ENCODE peak calls at places on chromosomes 5 and 9, in five cellular contexts. One of them, this sample, is unnamed.

GRCh38 chr5:145660897-145661650 is 174.1 kb downstream of the PRELID2 start:
- DNase-seq in mesothelial cell of epicardium: no peak
- DNase-seq in esophagus squamous epithelium: no peak
- DNase-seq in type B pancreatic cell: no peak
- DNase-seq in IMR-90: peak; percentile 60
- DNase-seq in this sample: no peak

GRCh38 chr5:148486456-148486855 is 102.7 kb downstream of the FBXO38 start:
- DNase-seq in mesothelial cell of epicardium: no peak
- DNase-seq in esophagus squamous epithelium: no peak
- DNase-seq in type B pancreatic cell: no peak
- DNase-seq in IMR-90: no peak
- DNase-seq in this sample: no peak

GRCh38 chr9:137435980-137436760 is 5.0 kb downstream of the ENTPD8 start:
- DNase-seq in mesothelial cell of epicardium: peak; percentile 17
- DNase-seq in esophagus squamous epithelium: no peak
- DNase-seq in type B pancreatic cell: no peak
- DNase-seq in IMR-90: peak; percentile 76
- DNase-seq in this sample: peak; percentile 81

GRCh38 chr9:71920456-71921189 is 9.2 kb downstream of the C9orf85 start:
- DNase-seq in mesothelial cell of epicardium: no peak
- DNase-seq in esophagus squamous epithelium: no peak
- DNase-seq in type B pancreatic cell: no peak
- DNase-seq in IMR-90: no peak
- DNase-seq in this sample: no peak

GRCh38 chr5:155850411-155850810 is 476.6 kb upstream of the SGCD start:
- DNase-seq in mesothelial cell of epicardium: no peak
- DNase-seq in esophagus squamous epithelium: no peak
- DNase-seq in type B pancreatic cell: no peak
- DNase-seq in IMR-90: no peak
- DNase-seq in this sample: no peak

GRCh38 chr5:172832383-172833315 is 1.4 kb upstream of the ERGIC1 start:
- DNase-seq in mesothelial cell of epicardium: no peak
- DNase-seq in esophagus squamous epithelium: no peak
- DNase-seq in type B pancreatic cell: no peak
- DNase-seq in IMR-90: no peak
- DNase-seq in this sample: no peak

GRCh38 chr5:176837707-176838115 is 27.4 kb downstream of the UNC5A start:
- DNase-seq in mesothelial cell of epicardium: peak; percentile 94
- DNase-seq in esophagus squamous epithelium: no peak
- DNase-seq in type B pancreatic cell: peak; percentile 92
- DNase-seq in IMR-90: peak; percentile 83
- DNase-seq in this sample: peak; percentile 92

GRCh38 chr5:143208781-143209510 is 194.5 kb downstream of the NR3C1 start:
- DNase-seq in mesothelial cell of epicardium: no peak
- DNase-seq in esophagus squamous epithelium: no peak
- DNase-seq in type B pancreatic cell: no peak
- DNase-seq in IMR-90: peak; percentile 47
- DNase-seq in this sample: no peak

GRCh38 chr9:114275246-114275994 is 47.5 kb upstream of the ORM1 start:
- DNase-seq in mesothelial cell of epicardium: peak; percentile 14
- DNase-seq in esophagus squamous epithelium: no peak
- DNase-seq in type B pancreatic cell: peak; percentile 64
- DNase-seq in IMR-90: peak; percentile 43
- DNase-seq in this sample: no peak

GRCh38 chr5:112034614-112035013 is 277.6 kb upstream of the NREP start:
- DNase-seq in mesothelial cell of epicardium: no peak
- DNase-seq in esophagus squamous epithelium: no peak
- DNase-seq in type B pancreatic cell: no peak
- DNase-seq in IMR-90: peak; percentile 3
- DNase-seq in this sample: no peak

GRCh38 chr5:75005561-75005960 is 46.8 kb downstream of the GCNT4 start:
- DNase-seq in mesothelial cell of epicardium: no peak
- DNase-seq in esophagus squamous epithelium: no peak
- DNase-seq in type B pancreatic cell: no peak
- DNase-seq in IMR-90: no peak
- DNase-seq in this sample: no peak

GRCh38 chr5:143135832-143136551 is 267.5 kb downstream of the NR3C1 start:
- DNase-seq in mesothelial cell of epicardium: no peak
- DNase-seq in esophagus squamous epithelium: no peak
- DNase-seq in type B pancreatic cell: no peak
- DNase-seq in IMR-90: peak; percentile 17
- DNase-seq in this sample: peak; percentile 32

GRCh38 chr9:129327552-129328283 is 149.7 kb upstream of the IER5L start:
- DNase-seq in mesothelial cell of epicardium: no peak
- DNase-seq in esophagus squamous epithelium: no peak
- DNase-seq in type B pancreatic cell: no peak
- DNase-seq in IMR-90: no peak
- DNase-seq in this sample: no peak

GRCh38 chr5:178995341-178995690 is 196 bp upstream of the GRM6 start:
- DNase-seq in mesothelial cell of epicardium: no peak
- DNase-seq in esophagus squamous epithelium: no peak
- DNase-seq in type B pancreatic cell: no peak
- DNase-seq in IMR-90: no peak
- DNase-seq in this sample: peak; percentile 10

GRCh38 chr9:91429501-91429900 is 5.9 kb upstream of the NFIL3 start:
- DNase-seq in mesothelial cell of epicardium: no peak
- DNase-seq in esophagus squamous epithelium: no peak
- DNase-seq in type B pancreatic cell: no peak
- DNase-seq in IMR-90: no peak
- DNase-seq in this sample: no peak

GRCh38 chr9:137611623-137612609 is 6.4 kb downstream of the ARRDC1 start:
- DNase-seq in mesothelial cell of epicardium: no peak
- DNase-seq in esophagus squamous epithelium: no peak
- DNase-seq in type B pancreatic cell: peak; percentile 83
- DNase-seq in IMR-90: peak; percentile 73
- DNase-seq in this sample: peak; percentile 80

GRCh38 chr9:7536310-7536939 is 263.2 kb downstream of the DMAC1 start:
- DNase-seq in mesothelial cell of epicardium: no peak
- DNase-seq in esophagus squamous epithelium: no peak
- DNase-seq in type B pancreatic cell: no peak
- DNase-seq in IMR-90: peak; percentile 56
- DNase-seq in this sample: peak; percentile 74

GRCh38 chr5:2581418-2581817 is 170.1 kb downstream of the IRX2 start:
- DNase-seq in mesothelial cell of epicardium: no peak
- DNase-seq in esophagus squamous epithelium: no peak
- DNase-seq in type B pancreatic cell: no peak
- DNase-seq in IMR-90: no peak
- DNase-seq in this sample: no peak

GRCh38 chr5:2576823-2577222 is 174.7 kb downstream of the IRX2 start:
- DNase-seq in mesothelial cell of epicardium: no peak
- DNase-seq in esophagus squamous epithelium: no peak
- DNase-seq in type B pancreatic cell: no peak
- DNase-seq in IMR-90: no peak
- DNase-seq in this sample: no peak

GRCh38 chr5:2582106-2582505 is 169.4 kb downstream of the IRX2 start:
- DNase-seq in mesothelial cell of epicardium: no peak
- DNase-seq in esophagus squamous epithelium: no peak
- DNase-seq in type B pancreatic cell: no peak
- DNase-seq in IMR-90: no peak
- DNase-seq in this sample: no peak

GRCh38 chr5:2577637-2578036 is 173.8 kb downstream of the IRX2 start:
- DNase-seq in mesothelial cell of epicardium: no peak
- DNase-seq in esophagus squamous epithelium: no peak
- DNase-seq in type B pancreatic cell: no peak
- DNase-seq in IMR-90: no peak
- DNase-seq in this sample: no peak

GRCh38 chr5:2579126-2579525 is 172.4 kb downstream of the IRX2 start:
- DNase-seq in mesothelial cell of epicardium: no peak
- DNase-seq in esophagus squamous epithelium: no peak
- DNase-seq in type B pancreatic cell: no peak
- DNase-seq in IMR-90: no peak
- DNase-seq in this sample: no peak
- TF ChIP-seq CTCF in mesothelial cell of epicardium: no peak
- TF ChIP-seq CTCF in esophagus squamous epithelium: no peak
- TF ChIP-seq CTCF in type B pancreatic cell: no peak
- TF ChIP-seq CTCF in IMR-90: no peak
- TF ChIP-seq CTCF in this sample: no peak

GRCh38 chr9:5976668-5977397 is 38.6 kb downstream of the RANBP6 start:
- DNase-seq in mesothelial cell of epicardium: no peak
- DNase-seq in esophagus squamous epithelium: no peak
- DNase-seq in type B pancreatic cell: no peak
- DNase-seq in IMR-90: peak; percentile 4
- DNase-seq in this sample: peak; percentile 51
- TF ChIP-seq CTCF in mesothelial cell of epicardium: no peak
- TF ChIP-seq CTCF in esophagus squamous epithelium: no peak
- TF ChIP-seq CTCF in type B pancreatic cell: no peak
- TF ChIP-seq CTCF in IMR-90: no peak
- TF ChIP-seq CTCF in this sample: no peak

GRCh38 chr5:171419663-171420428 is 399 bp downstream of the FGF18 start:
- DNase-seq in mesothelial cell of epicardium: no peak
- DNase-seq in esophagus squamous epithelium: no peak
- DNase-seq in type B pancreatic cell: no peak
- DNase-seq in IMR-90: peak; percentile 29
- DNase-seq in this sample: peak; percentile 38

GRCh38 chr5:171421331-171422262 is 2.1 kb downstream of the FGF18 start:
- DNase-seq in mesothelial cell of epicardium: no peak
- DNase-seq in esophagus squamous epithelium: no peak
- DNase-seq in type B pancreatic cell: no peak
- DNase-seq in IMR-90: no peak
- DNase-seq in this sample: no peak

GRCh38 chr5:171420429-171421231 is 1.2 kb downstream of the FGF18 start:
- DNase-seq in mesothelial cell of epicardium: no peak
- DNase-seq in esophagus squamous epithelium: no peak
- DNase-seq in type B pancreatic cell: no peak
- DNase-seq in IMR-90: peak; percentile 89
- DNase-seq in this sample: peak; percentile 82

GRCh38 chr5:171418316-171418981 is 998 bp upstream of the FGF18 start:
- DNase-seq in mesothelial cell of epicardium: peak; percentile 75
- DNase-seq in esophagus squamous epithelium: peak; percentile 16
- DNase-seq in type B pancreatic cell: peak; percentile 89
- DNase-seq in IMR-90: peak; percentile 82
- DNase-seq in this sample: peak; percentile 90

DNA sequence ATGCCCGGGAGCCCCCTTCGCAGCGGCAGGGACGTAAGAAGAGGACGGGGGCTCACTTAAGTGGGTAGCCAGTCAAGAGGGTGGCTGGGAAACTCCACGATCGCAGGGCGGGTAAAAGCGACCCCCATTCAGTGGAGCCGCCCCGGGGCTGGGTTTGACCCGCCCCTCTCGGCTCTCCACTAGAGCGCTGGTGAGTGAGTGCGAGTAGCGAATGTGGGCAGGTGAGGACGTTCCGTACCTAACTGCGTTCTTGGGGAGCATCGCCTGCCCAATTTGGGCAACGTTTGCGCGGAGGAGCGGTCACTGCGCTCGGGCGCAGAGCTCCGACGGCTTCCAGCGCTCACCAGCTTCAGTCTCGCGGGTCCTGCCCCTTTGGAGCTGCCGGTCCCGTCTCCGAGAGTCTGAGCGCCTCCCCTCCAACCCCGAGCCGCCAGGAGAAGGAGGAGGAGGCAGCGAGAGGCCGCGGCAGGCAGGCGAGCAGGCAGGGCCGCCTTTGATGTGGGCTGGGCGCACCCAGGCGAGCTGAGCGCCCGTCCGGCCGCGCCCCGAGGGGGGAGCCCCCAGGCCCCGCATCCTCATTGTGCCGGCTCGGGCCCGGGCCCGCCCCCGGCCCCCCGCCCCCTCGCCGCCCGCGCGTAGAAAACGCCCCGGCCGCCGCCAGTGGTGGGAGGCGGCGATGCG is at the start of gene FGF18:
- DNase-seq in mesothelial cell of epicardium: peak; percentile 62
- DNase-seq in esophagus squamous epithelium: no peak
- DNase-seq in type B pancreatic cell: peak; percentile 83
- DNase-seq in IMR-90: peak; percentile 51
- DNase-seq in this sample: peak; percentile 81
- TF ChIP-seq CTCF in mesothelial cell of epicardium: no peak
- TF ChIP-seq CTCF in esophagus squamous epithelium: no peak
- TF ChIP-seq CTCF in type B pancreatic cell: peak; percentile 47
- TF ChIP-seq CTCF in IMR-90: no peak
- TF ChIP-seq CTCF in this sample: no peak

GRCh38 chr9:85898288-85898802 is 42.6 kb upstream of the NAA35 start:
- DNase-seq in mesothelial cell of epicardium: no peak
- DNase-seq in esophagus squamous epithelium: no peak
- DNase-seq in type B pancreatic cell: no peak
- DNase-seq in IMR-90: no peak
- DNase-seq in this sample: no peak

GRCh38 chr9:85895685-85896084 is 45.3 kb upstream of the NAA35 start:
- DNase-seq in mesothelial cell of epicardium: no peak
- DNase-seq in esophagus squamous epithelium: no peak
- DNase-seq in type B pancreatic cell: no peak
- DNase-seq in IMR-90: no peak
- DNase-seq in this sample: no peak

GRCh38 chr9:85897853-85898252 is 43.1 kb upstream of the NAA35 start:
- DNase-seq in mesothelial cell of epicardium: no peak
- DNase-seq in esophagus squamous epithelium: no peak
- DNase-seq in type B pancreatic cell: no peak
- DNase-seq in IMR-90: no peak
- DNase-seq in this sample: no peak

GRCh38 chr9:85899388-85899787 is 41.6 kb upstream of the NAA35 start:
- DNase-seq in mesothelial cell of epicardium: no peak
- DNase-seq in esophagus squamous epithelium: no peak
- DNase-seq in type B pancreatic cell: no peak
- DNase-seq in IMR-90: no peak
- DNase-seq in this sample: no peak

DNA sequence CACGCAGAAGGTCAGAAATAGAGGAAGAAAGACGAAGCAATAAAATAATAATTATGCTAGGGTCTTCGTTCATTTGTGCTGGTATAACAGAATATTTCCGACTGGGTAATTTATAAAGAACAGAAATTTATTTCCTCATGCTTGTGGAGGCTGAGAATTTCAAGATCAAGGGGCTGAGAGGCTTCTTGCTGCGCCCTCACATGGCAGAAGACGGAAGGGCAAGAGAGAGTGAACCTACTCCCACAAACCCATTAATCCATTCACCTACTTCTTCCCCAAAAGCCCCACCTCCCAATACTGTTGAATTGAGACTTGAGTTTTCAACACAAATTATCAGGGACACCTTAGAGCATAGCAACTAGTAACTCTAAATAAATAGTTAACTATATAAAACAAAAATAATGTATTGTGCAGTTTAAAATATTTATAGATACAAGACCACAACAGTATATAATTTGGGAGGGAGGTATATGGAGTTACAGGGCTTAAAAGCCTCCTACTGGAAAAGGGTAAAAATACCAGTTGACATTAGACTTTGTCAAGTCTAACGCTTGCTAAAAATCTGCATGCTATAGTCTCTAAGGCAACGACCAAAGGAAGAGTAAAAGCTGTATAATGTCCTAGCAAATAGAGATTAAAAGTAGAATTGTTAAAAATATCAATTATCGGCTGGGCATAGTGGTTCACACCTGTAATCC is 40.3 kb upstream of the NAA35 start:
- DNase-seq in mesothelial cell of epicardium: no peak
- DNase-seq in esophagus squamous epithelium: no peak
- DNase-seq in type B pancreatic cell: no peak
- DNase-seq in IMR-90: peak; percentile 36
- DNase-seq in this sample: peak; percentile 74
- TF ChIP-seq CTCF in mesothelial cell of epicardium: peak; percentile 32
- TF ChIP-seq CTCF in esophagus squamous epithelium: no peak
- TF ChIP-seq CTCF in type B pancreatic cell: peak; percentile 76
- TF ChIP-seq CTCF in IMR-90: peak; percentile 52
- TF ChIP-seq CTCF in this sample: peak; percentile 92

DNA sequence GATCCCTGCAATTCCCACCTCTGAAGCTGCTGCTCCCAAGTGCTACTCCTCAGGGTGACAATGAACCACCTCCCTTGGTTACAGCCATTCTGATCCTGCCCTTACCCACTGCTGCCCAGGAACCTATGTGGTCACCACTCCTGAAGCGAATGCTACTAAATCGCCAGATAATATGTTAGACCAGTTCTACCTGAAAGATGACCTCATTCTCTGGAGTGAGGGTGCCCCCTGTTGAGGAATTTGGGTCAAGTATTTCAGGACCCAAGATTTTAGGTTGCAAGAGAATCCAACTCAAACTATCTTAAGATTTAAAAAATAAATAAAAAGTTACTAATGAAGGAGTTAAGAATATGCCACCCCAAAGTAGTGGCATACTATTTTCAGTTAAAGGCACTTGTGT is 5.8 kb upstream of the SNAPC3 start:
- DNase-seq in mesothelial cell of epicardium: no peak
- DNase-seq in esophagus squamous epithelium: no peak
- DNase-seq in type B pancreatic cell: no peak
- DNase-seq in IMR-90: peak; percentile 65
- DNase-seq in this sample: peak; percentile 84
- TF ChIP-seq CTCF in mesothelial cell of epicardium: no peak
- TF ChIP-seq CTCF in esophagus squamous epithelium: peak; percentile 54
- TF ChIP-seq CTCF in type B pancreatic cell: peak; percentile 55
- TF ChIP-seq CTCF in IMR-90: peak; percentile 77
- TF ChIP-seq CTCF in this sample: peak; percentile 61

This sample was measured in choroid plexus epithelial cell.